ENCODE peak calls at places on chromosomes 6 and 20, in seven cellular contexts. X is foreskin keratinocyte; C is colonic mucosa; B is IMR-90; J is cardiac muscle cell; Q is spleen; U is CD4-positive, alpha-beta T cell. E is an unnamed sample.

GRCh38 chr6:93447874-93448273 is 28.5 kb upstream of the EPHA7 start:
- DNase-seq in X (no peak), C (no peak), B (no peak), J (no peak), Q (no peak), U (no peak), E (no peak)

GRCh38 chr20:14820771-14821170 is 483.4 kb upstream of the FLRT3 start:
- DNase-seq in X (no peak), C (no peak), B (no peak), J (no peak), Q (no peak), U (no peak), E (peak)

GRCh38 chr6:105359419-105360366 is 43.2 kb downstream of the PREP start:
- DNase-seq in X (peak), C (no peak), B (peak), J (peak), Q (no peak), U (no peak), E (peak)

GRCh38 chr6:41767112-41767946 is 12.4 kb downstream of the FRS3 start:
- DNase-seq in X (peak), C (peak), B (peak), J (peak), Q (no peak), U (no peak), E (peak)

GRCh38 chr20:50649587-50649986 is 41.8 kb downstream of the RIPOR3 start:
- DNase-seq in X (no peak), C (no peak), B (no peak), J (no peak), Q (no peak), U (no peak), E (no peak)

GRCh38 chr6:4914412-4915159 is 89.3 kb downstream of the RPP40 start:
- DNase-seq in X (peak), C (no peak), B (peak), J (peak), Q (no peak), U (no peak), E (no peak)

GRCh38 chr6:33761922-33762629 is 15.4 kb upstream of the IP6K3 start:
- DNase-seq in X (no peak), C (peak), B (peak), J (peak), Q (peak), U (peak), E (peak)

GRCh38 chr6:134046054-134046453 is 6.4 kb downstream of the SLC2A12 start:
- DNase-seq in X (no peak), C (no peak), B (no peak), J (no peak), Q (no peak), U (no peak), E (no peak)

GRCh38 chr6:25193147-25193864 is 85.9 kb upstream of the CARMIL1 start:
- DNase-seq in X (peak), C (no peak), B (peak), J (peak), Q (no peak), U (no peak), E (peak)

GRCh38 chr20:49646126-49646525 is 67.6 kb downstream of the B4GALT5 start:
- DNase-seq in X (peak), C (no peak), B (peak), J (no peak), Q (no peak), U (no peak), E (no peak)

GRCh38 chr6:7135755-7136154 is 28.0 kb downstream of the RREB1 start:
- DNase-seq in X (no peak), C (no peak), B (no peak), J (no peak), Q (no peak), U (no peak), E (no peak)

GRCh38 chr6:170461556-170462365 is 91.3 kb downstream of the PSMB1 start:
- DNase-seq in X (no peak), C (no peak), B (no peak), J (no peak), Q (peak), U (no peak), E (no peak)

GRCh38 chr6:130560231-130560630 is 194.4 kb downstream of the TMEM200A start:
- DNase-seq in X (no peak), C (no peak), B (peak), J (no peak), Q (no peak), U (no peak), E (no peak)

GRCh38 chr20:62816031-62816878 is 595 bp upstream of the COL9A3 start:
- DNase-seq in X (no peak), C (no peak), B (peak), J (no peak), Q (no peak), U (no peak), E (no peak)

GRCh38 chr6:41894366-41895299 is 542 bp downstream of the USP49 start:
- DNase-seq in X (no peak), C (no peak), B (no peak), J (peak), Q (no peak), U (no peak), E (no peak)

GRCh38 chr6:90247262-90247661 is 49.4 kb downstream of the BACH2 start:
- DNase-seq in X (no peak), C (no peak), B (no peak), J (no peak), Q (no peak), U (no peak), E (no peak)

GRCh38 chr6:90249044-90249443 is 47.6 kb downstream of the BACH2 start:
- DNase-seq in X (peak), C (no peak), B (peak), J (no peak), Q (no peak), U (no peak), E (no peak)

GRCh38 chr6:90251295-90251992 is 45.2 kb downstream of the BACH2 start:
- DNase-seq in X (peak), C (no peak), B (peak), J (no peak), Q (no peak), U (no peak), E (no peak)

GRCh38 chr6:90249458-90249857 is 47.2 kb downstream of the BACH2 start:
- DNase-seq in X (no peak), C (no peak), B (no peak), J (no peak), Q (no peak), U (no peak), E (no peak)

GRCh38 chr6:90250405-90250804 is 46.2 kb downstream of the BACH2 start:
- DNase-seq in X (no peak), C (no peak), B (peak), J (no peak), Q (no peak), U (no peak), E (no peak)
- H3K27ac ChIP-seq in X (peak), C (no peak), B (no peak), J (no peak), Q (no peak), U (no peak), E (no peak)

GRCh38 chr6:169251371-169251802 is 2.3 kb downstream of the THBS2 start:
- DNase-seq in X (no peak), C (no peak), B (no peak), J (no peak), Q (no peak), U (no peak), E (no peak)
- H3K27ac ChIP-seq in X (peak), C (no peak), B (peak), J (no peak), Q (no peak), U (no peak), E (no peak)

GRCh38 chr6:154649723-154650122 is 83.5 kb upstream of the SCAF8 start:
- DNase-seq in X (no peak), C (no peak), B (no peak), J (peak), Q (no peak), U (no peak), E (no peak)

GRCh38 chr6:154651656-154652055 is 81.6 kb upstream of the SCAF8 start:
- DNase-seq in X (peak), C (no peak), B (no peak), J (no peak), Q (no peak), U (no peak), E (no peak)

GRCh38 chr6:154648776-154649175 is 84.4 kb upstream of the SCAF8 start:
- DNase-seq in X (no peak), C (no peak), B (no peak), J (no peak), Q (no peak), U (no peak), E (no peak)

GRCh38 chr6:154653385-154653784 is 79.8 kb upstream of the SCAF8 start:
- DNase-seq in X (no peak), C (no peak), B (no peak), J (peak), Q (no peak), U (no peak), E (no peak)

GRCh38 chr6:154650351-154650750 is 82.9 kb upstream of the SCAF8 start:
- DNase-seq in X (no peak), C (no peak), B (no peak), J (peak), Q (no peak), U (no peak), E (no peak)
- H3K27ac ChIP-seq in X (no peak), C (no peak), B (no peak), J (no peak), Q (no peak), U (no peak), E (no peak)

GRCh38 chr6:20403080-20403765 is 1.5 kb downstream of the E2F3 start:
- DNase-seq in X (peak), C (peak), B (peak), J (peak), Q (peak), U (peak), E (peak)

GRCh38 chr6:20401403-20402180 is at the start of gene E2F3:
- DNase-seq in X (peak), C (peak), B (peak), J (peak), Q (peak), U (peak), E (peak)

GRCh38 chr6:20402181-20403079 is 751 bp downstream of the E2F3 start:
- DNase-seq in X (peak), C (peak), B (no peak), J (peak), Q (peak), U (peak), E (peak)

GRCh38 chr6:20399518-20399917 is 2.2 kb upstream of the E2F3 start:
- DNase-seq in X (no peak), C (no peak), B (no peak), J (no peak), Q (no peak), U (no peak), E (no peak)

GRCh38 chr6:20400476-20401402 is 940 bp upstream of the E2F3 start:
- DNase-seq in X (peak), C (peak), B (no peak), J (peak), Q (peak), U (peak), E (peak)
- H3K27ac ChIP-seq in X (no peak), C (peak), B (peak), J (peak), Q (peak), U (no peak), E (peak)

GRCh38 chr20:47314647-47315338 is 41.7 kb downstream of the ZMYND8 start:
- DNase-seq in X (no peak), C (no peak), B (no peak), J (no peak), Q (no peak), U (no peak), E (no peak)
- H3K27ac ChIP-seq in X (peak), C (peak), B (peak), J (peak), Q (peak), U (no peak), E (peak)

GRCh38 chr6:39184906-39185580 is 44.2 kb downstream of the KCNK5 start:
- DNase-seq in X (no peak), C (peak), B (no peak), J (no peak), Q (no peak), U (no peak), E (no peak)
- H3K27ac ChIP-seq in X (no peak), C (peak), B (no peak), J (no peak), Q (no peak), U (no peak), E (no peak)